ENCODE peak calls at places on chromosome 15, in five cellular contexts. L is astrocyte of the spinal cord, O is vagina, I is stomach, M is foreskin fibroblast. R is an unnamed sample.

GRCh38 chr15:101159096-101159935 is 92.5 kb downstream of the CHSY1 start:
- DNase-seq in L (peak), I (no peak), O (no peak), M (no peak), R (no peak)

GRCh38 chr15:50378776-50379175 is 23.8 kb upstream of the GABPB1 start:
- DNase-seq in O (no peak), L (no peak), M (no peak), I (no peak), R (no peak)

GRCh38 chr15:50675524-50676144 is 11.0 kb downstream of the TRPM7 start:
- DNase-seq in I (no peak), L (peak), O (no peak), M (peak), R (no peak)

GRCh38 chr15:31456329-31457060 is 129.9 kb downstream of the KLF13 start:
- DNase-seq in O (peak), I (no peak), M (no peak), L (no peak), R (no peak)

GRCh38 chr15:67035886-67036285 is 29.5 kb upstream of the SMAD3 start:
- DNase-seq in L (peak), M (peak), O (no peak), I (no peak), R (no peak)

GRCh38 chr15:44802336-44802735 is 66.0 kb downstream of the TRIM69 start:
- DNase-seq in O (no peak), I (no peak), L (no peak), M (no peak), R (no peak)

GRCh38 chr15:44194397-44195150 is 497 bp downstream of the FRMD5 start:
- DNase-seq in L (peak), O (no peak), M (peak), I (peak), R (no peak)

GRCh38 chr15:80996247-80996646 is 4.5 kb upstream of the TLNRD1 start:
- DNase-seq in O (no peak), L (no peak), I (no peak), M (peak), R (no peak)

GRCh38 chr15:100438570-100438969 is 90.2 kb downstream of the CERS3 start:
- DNase-seq in L (no peak), O (no peak), M (peak), I (peak), R (no peak)

GRCh38 chr15:72852268-72852667 is 68.7 kb upstream of the ADPGK start:
- DNase-seq in L (no peak), O (no peak), I (no peak), M (no peak), R (no peak)

GRCh38 chr15:67063689-67064606 is 1.5 kb upstream of the SMAD3 start:
- DNase-seq in M (no peak), L (peak), O (no peak), I (peak), R (no peak)

GRCh38 chr15:25486051-25486450 is 47.2 kb upstream of the UBE3A start:
- DNase-seq in M (no peak), O (no peak), I (no peak), L (no peak), R (no peak)
- H3K4me3 ChIP-seq in M (no peak), O (no peak), I (no peak), L (no peak), R (no peak)

DNA sequence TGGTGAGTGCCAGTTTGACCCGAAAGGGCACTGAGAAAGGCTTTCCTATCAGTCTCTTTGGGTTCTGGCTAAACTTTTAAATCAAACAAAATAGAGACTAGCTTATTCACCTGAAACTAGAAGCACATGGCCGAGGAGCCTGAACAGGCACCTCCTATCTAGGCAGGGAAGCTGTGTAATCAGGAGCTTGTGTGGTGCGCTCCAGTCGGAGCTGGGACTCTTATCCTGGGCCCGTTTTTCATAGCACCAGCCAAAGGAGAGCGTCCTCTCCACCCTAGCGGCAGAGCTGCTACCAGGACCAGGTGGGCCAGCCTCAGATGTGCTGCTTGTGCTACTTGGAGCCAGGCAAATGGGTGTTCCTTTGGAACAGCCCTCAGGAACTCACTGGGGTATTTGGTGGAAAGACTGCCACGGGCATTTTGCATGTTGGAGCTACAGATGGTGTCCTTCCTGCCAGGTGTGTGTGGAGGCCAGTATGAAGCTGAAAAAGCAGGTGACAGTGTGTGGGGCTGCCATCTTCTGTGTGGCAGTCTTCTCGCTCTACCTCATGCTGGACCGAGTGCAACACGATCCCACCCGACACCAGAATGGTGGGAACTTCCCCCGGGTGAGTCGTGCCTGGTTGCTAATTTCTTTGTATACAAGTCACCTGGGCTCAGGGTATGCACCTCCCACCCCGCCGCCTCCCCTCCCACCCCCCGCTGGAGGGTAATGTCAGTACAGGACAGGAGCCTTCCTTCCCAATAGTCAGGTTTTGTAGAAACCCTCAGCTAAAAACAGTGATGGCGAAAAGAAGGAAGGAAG is 833 bp downstream of the MAN2A2 start:
- DNase-seq in M (peak), O (no peak), L (no peak), I (peak), R (no peak)
- TF ChIP-seq CTCF in M (no peak), O (no peak), L (no peak), I (no peak), R (no peak)

GRCh38 chr15:86236721-86237121 is 157.1 kb downstream of the AGBL1 start:
- DNase-seq in O (no peak), I (no peak), M (no peak), L (no peak), R (no peak)
- H3K4me3 ChIP-seq in O (no peak), I (no peak), M (no peak), L (no peak), R (no peak)

GRCh38 chr15:78004919-78005634 is 72.4 kb downstream of the TBC1D2B start:
- DNase-seq in L (peak), O (no peak), I (peak), M (peak), R (no peak)
- TF ChIP-seq CTCF in L (peak), O (no peak), I (no peak), M (peak), R (peak)

R was measured in esophagus muscularis mucosa.